ENCODE peak calls at places on chromosomes 2 and 18, in six cellular contexts. I, W, M, Q, S and P are unnamed samples.

GRCh38 chr2:120437604-120438000 is 91.7 kb downstream of the INHBB start:
- DNase-seq in I (peak), M (no peak), Q (no peak), S (no peak), W (no peak), P (no peak)

GRCh38 chr2:70793450-70793849 is 3.0 kb upstream of the FIGLA start:
- DNase-seq in M (no peak), S (no peak), Q (no peak), W (no peak), I (no peak), P (no peak)

GRCh38 chr2:164979113-164979512 is 23.8 kb upstream of the SLC38A11 start:
- DNase-seq in I (no peak), S (no peak), Q (no peak), W (no peak), M (no peak), P (no peak)

GRCh38 chr2:173652731-173653426 is 298.2 kb downstream of the CDCA7 start:
- DNase-seq in W (no peak), M (no peak), I (peak), S (no peak), Q (no peak), P (no peak)

GRCh38 chr2:240644171-240644651 is 18.9 kb downstream of the GPR35 start:
- DNase-seq in M (no peak), I (no peak), W (peak), S (no peak), Q (no peak), P (peak)

GRCh38 chr2:218985325-218986091 is 524 bp upstream of the FEV start:
- DNase-seq in I (no peak), Q (no peak), W (no peak), M (no peak), S (no peak), P (no peak)

GRCh38 chr2:69616755-69617154 is 26.8 kb downstream of the AAK1 start:
- DNase-seq in M (no peak), Q (peak), S (no peak), W (no peak), I (no peak), P (no peak)

GRCh38 chr2:42298132-42298531 is 62.9 kb downstream of the COX7A2L start:
- DNase-seq in I (no peak), W (no peak), M (no peak), S (no peak), Q (no peak), P (no peak)

GRCh38 chr18:51194604-51195003 is 2.9 kb downstream of the MEX3C start:
- DNase-seq in S (no peak), I (no peak), M (no peak), W (no peak), Q (peak), P (no peak)

GRCh38 chr2:27854224-27854623 is 36.0 kb downstream of the RBKS start:
- DNase-seq in Q (no peak), I (no peak), W (no peak), M (no peak), S (no peak), P (no peak)

GRCh38 chr18:73446502-73446901 is 578.7 kb upstream of the NETO1 start:
- DNase-seq in I (no peak), Q (no peak), W (no peak), M (no peak), S (no peak), P (no peak)

GRCh38 chr18:35662293-35663062 is 80.9 kb downstream of the GALNT1 start:
- DNase-seq in Q (peak), M (no peak), I (no peak), S (no peak), W (no peak), P (no peak)

GRCh38 chr2:62577994-62578836 is 72.2 kb upstream of the TMEM17 start:
- DNase-seq in I (no peak), M (no peak), S (no peak), Q (no peak), W (no peak), P (no peak)

GRCh38 chr18:60555629-60556028 is 183.1 kb upstream of the MC4R start:
- DNase-seq in W (no peak), S (no peak), I (no peak), Q (no peak), M (no peak), P (no peak)

GRCh38 chr2:57333221-57333620 is 713.4 kb upstream of the VRK2 start:
- DNase-seq in M (no peak), W (no peak), Q (no peak), S (no peak), I (no peak), P (no peak)

GRCh38 chr2:129720761-129721160 is 258.7 kb upstream of the RAB6C start:
- DNase-seq in W (no peak), M (no peak), S (no peak), Q (no peak), I (no peak), P (peak)

GRCh38 chr18:71388148-71388547 is 1099.3 kb downstream of the SOCS6 start:
- DNase-seq in Q (no peak), M (no peak), W (no peak), I (no peak), S (no peak), P (no peak)

GRCh38 chr2:66228128-66228547 is 206.8 kb upstream of the MEIS1 start:
- DNase-seq in S (no peak), M (no peak), I (peak), Q (no peak), W (no peak), P (no peak)

GRCh38 chr2:127479866-127480743 is 46.2 kb downstream of the IWS1 start:
- DNase-seq in I (no peak), M (no peak), S (no peak), W (no peak), Q (no peak), P (no peak)

GRCh38 chr2:184346338-184346862 is 251.9 kb upstream of the ZNF804A start:
- DNase-seq in I (no peak), S (no peak), M (no peak), W (no peak), Q (no peak), P (no peak)

GRCh38 chr2:79512442-79513401 is at the start of gene CTNNA2:
- DNase-seq in M (peak), I (peak), S (peak), Q (no peak), W (peak), P (peak)

GRCh38 chr2:171159326-171160118 is 1.2 kb downstream of the TLK1 start:
- DNase-seq in I (peak), S (peak), W (no peak), Q (peak), M (no peak), P (no peak)

GRCh38 chr2:204885747-204886146 is 340.5 kb downstream of the PARD3B start:
- DNase-seq in S (peak), Q (no peak), I (no peak), M (no peak), W (no peak), P (no peak)

GRCh38 chr2:28729698-28730097 is 21.9 kb upstream of the PPP1CB start:
- DNase-seq in Q (no peak), S (no peak), W (no peak), I (no peak), M (no peak), P (no peak)

GRCh38 chr2:83461135-83461534 is 997.9 kb downstream of the SUCLG1 start:
- DNase-seq in S (no peak), Q (no peak), I (no peak), M (no peak), W (no peak), P (no peak)

GRCh38 chr2:30205456-30205855 is 25.9 kb upstream of the LBH start:
- DNase-seq in W (no peak), M (no peak), I (no peak), Q (no peak), S (no peak), P (no peak)

GRCh38 chr18:36025025-36025424 is 42.3 kb downstream of the RPRD1A start:
- DNase-seq in M (no peak), W (no peak), S (no peak), Q (no peak), I (peak), P (no peak)

GRCh38 chr18:46660955-46661749 is 4.1 kb upstream of the LOXHD1 start:
- DNase-seq in I (peak), M (no peak), S (peak), Q (no peak), W (no peak), P (no peak)

GRCh38 chr2:70986499-70987189 is 8.0 kb downstream of the TEX261 start:
- DNase-seq in Q (no peak), I (no peak), M (no peak), S (no peak), W (peak), P (peak)

GRCh38 chr18:78610646-78611045 is 369.0 kb upstream of the SALL3 start:
- DNase-seq in S (no peak), I (no peak), Q (no peak), M (no peak), W (no peak), P (peak)

GRCh38 chr18:32237024-32237423 is 47.2 kb downstream of the MEP1B start:
- DNase-seq in S (no peak), W (no peak), Q (no peak), I (no peak), M (no peak), P (no peak)

GRCh38 chr18:68494802-68495560 is 219.9 kb downstream of the TMX3 start:
- DNase-seq in W (no peak), Q (no peak), M (no peak), I (no peak), S (no peak), P (no peak)
- TF ChIP-seq CTCF in W (no peak), Q (no peak), M (no peak), I (no peak), S (no peak), P (no peak)

DNA sequence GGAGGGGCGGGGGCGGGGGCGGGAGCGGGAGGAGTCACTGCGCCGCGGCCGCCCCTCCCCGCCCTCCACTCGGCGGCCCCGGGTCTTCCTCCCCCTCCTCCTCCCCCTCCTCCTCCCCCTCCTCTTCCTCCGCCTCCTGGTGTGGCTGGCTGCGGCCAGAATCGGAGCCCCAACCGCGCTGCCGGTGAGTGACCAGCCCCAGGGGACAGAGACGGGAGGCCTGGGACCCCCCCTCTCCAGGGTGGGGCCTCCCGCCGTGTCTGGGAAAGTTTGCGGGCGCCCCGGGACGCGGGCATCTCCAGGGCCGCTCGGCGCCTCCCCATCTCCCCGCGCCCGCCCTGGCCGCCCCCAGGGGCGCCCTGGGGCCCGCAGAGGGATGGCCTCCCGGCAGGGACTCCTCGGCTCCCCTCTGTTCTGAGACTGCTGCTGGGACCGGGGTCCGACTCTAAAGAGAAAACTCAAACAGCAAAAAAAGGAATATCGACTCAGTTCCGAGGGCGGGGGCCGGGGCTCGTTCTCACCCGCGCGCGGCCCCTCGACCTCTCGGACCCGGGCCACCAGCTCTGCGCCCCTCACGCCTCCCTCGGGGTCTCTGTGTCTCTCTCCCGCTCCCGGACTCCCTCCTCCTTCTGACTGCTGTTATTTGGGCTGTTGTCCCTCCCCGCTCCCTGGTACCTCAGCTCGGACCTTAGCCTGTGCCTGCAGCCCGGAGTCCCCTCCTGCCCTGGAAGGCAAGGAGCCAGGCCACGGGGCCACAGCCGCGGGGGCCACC is at the start of gene STON1:
- DNase-seq in M (peak), I (peak), W (peak), Q (no peak), S (peak), P (peak)
- TF ChIP-seq CTCF in M (peak), I (no peak), W (peak), Q (no peak), S (no peak), P (peak)

GRCh38 chr2:241703128-241703604 is 1.3 kb downstream of the ING5 start:
- DNase-seq in W (no peak), I (no peak), M (no peak), S (no peak), Q (no peak), P (no peak)
- TF ChIP-seq CTCF in W (no peak), I (no peak), M (no peak), S (no peak), Q (no peak), P (no peak)

GRCh38 chr2:33529771-33530481 is 53.5 kb downstream of the RASGRP3 start:
- DNase-seq in W (no peak), M (no peak), I (no peak), S (no peak), Q (peak), P (no peak)
- TF ChIP-seq CTCF in W (no peak), M (no peak), I (no peak), S (no peak), Q (no peak), P (peak)

GRCh38 chr18:27008575-27008974 is 143.1 kb upstream of the AQP4 start:
- DNase-seq in Q (no peak), W (no peak), M (no peak), S (no peak), I (no peak), P (no peak)

GRCh38 chr18:27007880-27008279 is 142.4 kb upstream of the AQP4 start:
- DNase-seq in I (no peak), M (no peak), Q (no peak), W (no peak), S (no peak), P (no peak)

GRCh38 chr18:27005589-27005988 is 140.1 kb upstream of the AQP4 start:
- DNase-seq in Q (peak), M (no peak), W (no peak), I (no peak), S (no peak), P (no peak)

GRCh38 chr18:26999797-27000196 is 134.3 kb upstream of the AQP4 start:
- DNase-seq in S (no peak), Q (no peak), W (no peak), I (no peak), M (no peak), P (no peak)

GRCh38 chr18:27004056-27004829 is 138.7 kb upstream of the AQP4 start:
- DNase-seq in M (no peak), W (no peak), S (no peak), Q (peak), I (no peak), P (no peak)
- TF ChIP-seq CTCF in M (peak), W (peak), S (peak), Q (peak), I (peak), P (peak)

DNA sequence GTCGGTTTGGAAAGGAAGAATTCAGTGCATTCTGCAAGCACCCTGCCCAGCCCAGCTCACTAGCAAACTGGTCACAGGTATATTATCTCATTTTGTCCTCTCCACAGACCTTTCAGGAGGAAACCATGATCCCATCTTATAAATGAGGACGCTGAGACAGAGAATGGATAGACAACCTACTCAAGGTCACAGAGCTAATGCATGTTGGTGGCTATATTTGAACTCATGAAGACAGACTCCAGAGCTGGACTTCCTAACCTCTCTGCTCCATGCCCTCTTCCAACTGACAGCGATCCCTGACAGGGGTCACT is 29.5 kb downstream of the SERPINB5 start:
- DNase-seq in I (no peak), Q (no peak), M (no peak), S (no peak), W (no peak), P (no peak)
- TF ChIP-seq CTCF in I (no peak), Q (no peak), M (no peak), S (peak), W (no peak), P (no peak)

GRCh38 chr18:5966514-5966913 is 71.2 kb upstream of the TMEM200C start:
- DNase-seq in W (no peak), M (no peak), Q (no peak), S (no peak), I (no peak), P (no peak)
- TF ChIP-seq CTCF in W (no peak), M (no peak), Q (no peak), S (no peak), I (no peak), P (no peak)

GRCh38 chr2:72843301-72843700 is 17.5 kb upstream of the EXOC6B start:
- DNase-seq in Q (no peak), I (no peak), S (no peak), W (no peak), M (no peak), P (no peak)
- TF ChIP-seq CTCF in Q (no peak), I (no peak), S (no peak), W (no peak), M (no peak), P (no peak)